ENCODE peak calls at places on chromosomes 5 and 9, in four cellular contexts. G, W, S and Y are unnamed samples.

GRCh38 chr9:69600314-69601047 is 71.7 kb downstream of the APBA1 start:
- DNase-seq in G (no peak), W (no peak), S (no peak), Y (no peak)

GRCh38 chr5:117165068-117165467 is 590.4 kb upstream of the SEMA6A start:
- DNase-seq in G (no peak), W (no peak), S (no peak), Y (no peak)

GRCh38 chr5:124507688-124508087 is 238.8 kb downstream of the ZNF608 start:
- DNase-seq in G (no peak), W (no peak), S (no peak), Y (no peak)

GRCh38 chr5:149423287-149424268 is 44.5 kb upstream of the IL17B start:
- DNase-seq in G (no peak), W (no peak), S (peak), Y (no peak)

GRCh38 chr9:135000647-135001245 is 83.0 kb upstream of the FCN1 start:
- DNase-seq in G (no peak), W (no peak), S (no peak), Y (no peak)

GRCh38 chr9:108056805-108057386 is 567.3 kb upstream of the KLF4 start:
- DNase-seq in G (no peak), W (no peak), S (no peak), Y (no peak)

GRCh38 chr9:133956520-133957076 is 35.5 kb downstream of the VAV2 start:
- DNase-seq in G (peak), W (no peak), S (no peak), Y (no peak)

GRCh38 chr5:66713998-66714397 is 117.8 kb downstream of the MAST4 start:
- DNase-seq in G (no peak), W (no peak), S (no peak), Y (no peak)

GRCh38 chr5:98069876-98070512 is 703.5 kb upstream of the RGMB start:
- DNase-seq in G (no peak), W (no peak), S (no peak), Y (no peak)

GRCh38 chr9:133258061-133259015 is 16.7 kb downstream of the ABO start:
- DNase-seq in G (no peak), W (peak), S (peak), Y (no peak)

GRCh38 chr9:125746017-125746773 is 978 bp upstream of the PBX3 start:
- DNase-seq in G (peak), W (peak), S (peak), Y (peak)

GRCh38 chr9:123081824-123082223 is 48.4 kb downstream of the GPR21 start:
- DNase-seq in G (no peak), W (peak), S (peak), Y (peak)

GRCh38 chr5:69270827-69271226 is 36.1 kb downstream of the CDK7 start:
- DNase-seq in G (no peak), W (no peak), S (no peak), Y (no peak)

GRCh38 chr9:74458832-74459231 is 38.3 kb upstream of the RORB start:
- DNase-seq in G (no peak), W (no peak), S (no peak), Y (no peak)

GRCh38 chr5:124474821-124475220 is 271.6 kb downstream of the ZNF608 start:
- DNase-seq in G (no peak), W (no peak), S (no peak), Y (no peak)

GRCh38 chr5:17964067-17964466 is 329.8 kb downstream of the TAF11L14 start:
- DNase-seq in G (no peak), W (no peak), S (no peak), Y (no peak)

GRCh38 chr9:23683476-23684095 is 142.5 kb downstream of the ELAVL2 start:
- DNase-seq in G (no peak), W (no peak), S (no peak), Y (no peak)

GRCh38 chr5:124289641-124290201 is 456.7 kb downstream of the ZNF608 start:
- DNase-seq in G (peak), W (no peak), S (peak), Y (no peak)

GRCh38 chr9:68678430-68678829 is 26.6 kb upstream of the PIP5K1B start:
- DNase-seq in G (peak), W (peak), S (peak), Y (no peak)

GRCh38 chr5:135038829-135039525 is 4.9 kb upstream of the PITX1 start:
- DNase-seq in G (no peak), W (no peak), S (no peak), Y (no peak)

GRCh38 chr5:74865293-74865798 is 841 bp downstream of the FAM169A start:
- DNase-seq in G (no peak), W (no peak), S (no peak), Y (no peak)

GRCh38 chr5:139655727-139656271 is 7.7 kb downstream of the CXXC5 start:
- DNase-seq in G (no peak), W (no peak), S (peak), Y (no peak)

GRCh38 chr5:160118349-160119141 is 705 bp downstream of the PWWP2A start:
- DNase-seq in G (peak), W (peak), S (no peak), Y (no peak)

GRCh38 chr9:2570615-2571479 is 50.7 kb upstream of the VLDLR start:
- DNase-seq in G (no peak), W (peak), S (peak), Y (peak)

GRCh38 chr5:179438041-179438441 is 92.8 kb upstream of the ADAMTS2 start:
- DNase-seq in G (no peak), W (no peak), S (no peak), Y (no peak)

GRCh38 chr9:136566899-136567298 is 21.1 kb upstream of the NOTCH1 start:
- DNase-seq in G (no peak), W (no peak), S (no peak), Y (no peak)

GRCh38 chr5:17151686-17152085 is 65.7 kb upstream of the BASP1 start:
- DNase-seq in G (peak), W (no peak), S (no peak), Y (no peak)

GRCh38 chr5:10485142-10485795 is 43.6 kb downstream of the ROPN1L start:
- DNase-seq in G (no peak), W (peak), S (no peak), Y (no peak)

GRCh38 chr5:80569961-80570786 is at the start of gene ANKRD34B:
- DNase-seq in G (peak), W (peak), S (no peak), Y (no peak)

GRCh38 chr9:28396058-28396457 is 822.8 kb upstream of the C9orf72 start:
- DNase-seq in G (no peak), W (no peak), S (no peak), Y (no peak)

GRCh38 chr5:179475211-179475840 is 75.0 kb upstream of the RUFY1 start:
- DNase-seq in G (no peak), W (no peak), S (no peak), Y (no peak)

GRCh38 chr5:68548959-68549676 is 333.6 kb downstream of the PIK3R1 start:
- DNase-seq in G (no peak), W (no peak), S (peak), Y (no peak)

GRCh38 chr9:125654121-125654520 is 52.9 kb downstream of the MAPKAP1 start:
- DNase-seq in G (no peak), W (no peak), S (no peak), Y (no peak)

GRCh38 chr5:127363403-127363802 is 72.8 kb downstream of the MEGF10 start:
- DNase-seq in G (no peak), W (no peak), S (no peak), Y (no peak)

GRCh38 chr5:1357946-1358725 is 13.2 kb upstream of the CLPTM1L start:
- DNase-seq in G (no peak), W (no peak), S (no peak), Y (no peak)

GRCh38 chr5:10880934-10881333 is 119.9 kb upstream of the DAP start:
- DNase-seq in G (no peak), W (no peak), S (no peak), Y (no peak)

DNA sequence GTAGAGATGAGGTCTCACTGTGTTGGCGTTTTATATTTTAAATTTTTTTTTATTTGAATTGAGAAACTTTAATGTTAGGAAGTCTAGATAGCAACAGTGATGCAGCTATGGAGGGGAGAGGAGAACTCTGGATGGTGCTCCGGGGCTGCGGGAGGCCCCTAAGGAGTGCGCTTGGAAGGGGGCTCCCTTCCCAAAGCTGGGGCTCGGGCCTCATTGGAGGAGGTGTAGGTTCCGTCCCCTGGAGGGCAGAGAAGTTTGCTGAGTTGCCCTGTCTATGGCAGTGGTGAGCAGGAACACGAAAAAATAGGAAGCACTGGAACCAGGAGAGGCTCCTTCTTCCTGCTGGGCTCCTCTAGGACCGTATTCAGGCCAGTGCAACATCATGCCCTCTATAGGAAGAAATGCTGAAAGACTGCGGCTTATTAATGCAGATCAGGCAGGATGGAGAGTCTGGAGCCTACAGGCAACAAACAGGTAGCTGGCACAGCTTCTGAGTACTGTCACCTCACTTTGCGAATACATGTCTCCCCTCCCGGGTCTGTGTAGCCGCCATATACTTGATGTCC is 16.1 kb downstream of the AHRR start:
- DNase-seq in G (no peak), W (no peak), S (peak), Y (no peak)
- TF ChIP-seq NR2C2 in G (no peak), W (no peak), S (no peak), Y (no peak)

DNA sequence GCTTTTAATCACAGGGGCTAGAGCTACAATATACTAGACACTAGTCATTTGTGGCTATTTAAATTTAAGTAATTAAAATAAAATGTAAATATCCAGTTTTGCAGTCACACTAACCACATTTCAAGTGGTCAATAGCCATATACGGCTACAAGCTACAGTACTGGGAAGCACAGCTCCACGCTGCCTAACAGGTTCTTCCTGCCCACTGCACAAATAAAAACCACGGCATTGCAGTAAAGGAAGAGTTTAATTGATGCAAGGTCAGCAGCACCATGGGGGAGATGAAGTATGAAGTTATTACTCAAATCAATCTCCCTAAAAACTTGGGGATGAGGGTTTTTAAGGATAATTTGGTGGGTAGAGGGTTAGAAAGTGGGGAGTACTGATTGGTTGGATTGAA is 134.1 kb downstream of the LURAP1L start:
- DNase-seq in G (no peak), W (no peak), S (no peak), Y (no peak)
- TF ChIP-seq NR2C2 in G (no peak), W (no peak), S (no peak), Y (no peak)

GRCh38 chr5:170071748-170072147 is 33.9 kb upstream of the FOXI1 start:
- DNase-seq in G (no peak), W (no peak), S (no peak), Y (no peak)

GRCh38 chr5:170067152-170067551 is 38.5 kb upstream of the FOXI1 start:
- DNase-seq in G (no peak), W (no peak), S (no peak), Y (peak)

GRCh38 chr5:170067574-170068170 is 38.0 kb upstream of the FOXI1 start:
- DNase-seq in G (no peak), W (no peak), S (no peak), Y (no peak)

GRCh38 chr5:170069512-170069911 is 36.2 kb upstream of the FOXI1 start:
- DNase-seq in G (no peak), W (no peak), S (no peak), Y (no peak)

DNA sequence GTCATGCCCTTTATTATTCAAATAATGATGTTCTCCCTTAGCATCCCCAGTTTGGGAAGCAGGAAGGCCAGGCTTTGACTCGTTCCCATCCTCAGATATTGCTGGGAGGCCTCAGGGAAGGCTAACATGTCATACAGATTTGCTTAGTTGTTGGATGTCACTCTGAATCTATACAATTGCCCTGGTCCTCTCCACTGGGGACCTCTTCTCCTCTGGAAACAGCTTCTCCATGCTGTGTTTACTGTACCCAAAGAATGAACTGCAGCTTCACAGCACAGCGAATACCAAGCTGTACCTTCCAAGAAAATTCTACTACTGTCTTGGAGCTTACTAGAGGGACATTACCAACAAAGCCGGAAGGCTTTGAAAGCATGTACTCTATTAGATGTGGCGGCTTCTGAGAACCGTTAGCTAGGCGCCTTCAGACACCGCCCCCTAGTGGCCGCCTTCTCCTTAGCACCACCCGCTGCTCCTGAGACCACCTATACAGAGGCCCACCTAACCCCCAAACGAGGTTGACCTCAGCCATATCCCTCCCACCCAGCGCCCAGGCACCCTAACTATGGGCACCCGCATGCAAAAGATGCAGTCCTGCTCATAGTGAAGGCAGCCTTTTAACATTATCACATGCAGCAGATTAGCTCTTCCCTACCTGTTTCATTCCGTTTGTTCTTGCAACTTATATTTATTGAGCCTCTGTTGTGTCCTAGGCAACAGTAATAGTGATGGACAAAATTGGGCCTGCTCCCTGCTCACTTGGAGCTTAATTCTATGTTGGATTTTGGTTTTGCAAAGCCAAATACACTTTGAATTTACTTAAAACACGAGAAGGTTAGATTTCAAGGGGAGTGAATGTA is 34.9 kb upstream of the FOXI1 start:
- DNase-seq in G (peak), W (peak), S (no peak), Y (no peak)
- TF ChIP-seq NR2C2 in G (no peak), W (no peak), S (no peak), Y (no peak)

GRCh38 chr9:77016526-77017504 is 2.6 kb upstream of the FOXB2 start:
- DNase-seq in G (peak), W (no peak), S (no peak), Y (no peak)

GRCh38 chr9:77019810-77020437 is 469 bp downstream of the FOXB2 start:
- DNase-seq in G (no peak), W (no peak), S (no peak), Y (no peak)

GRCh38 chr9:77019010-77019809 is at the start of gene FOXB2:
- DNase-seq in G (peak), W (no peak), S (no peak), Y (no peak)

GRCh38 chr9:77017505-77017894 is 2.0 kb upstream of the FOXB2 start:
- DNase-seq in G (no peak), W (no peak), S (no peak), Y (no peak)

DNA sequence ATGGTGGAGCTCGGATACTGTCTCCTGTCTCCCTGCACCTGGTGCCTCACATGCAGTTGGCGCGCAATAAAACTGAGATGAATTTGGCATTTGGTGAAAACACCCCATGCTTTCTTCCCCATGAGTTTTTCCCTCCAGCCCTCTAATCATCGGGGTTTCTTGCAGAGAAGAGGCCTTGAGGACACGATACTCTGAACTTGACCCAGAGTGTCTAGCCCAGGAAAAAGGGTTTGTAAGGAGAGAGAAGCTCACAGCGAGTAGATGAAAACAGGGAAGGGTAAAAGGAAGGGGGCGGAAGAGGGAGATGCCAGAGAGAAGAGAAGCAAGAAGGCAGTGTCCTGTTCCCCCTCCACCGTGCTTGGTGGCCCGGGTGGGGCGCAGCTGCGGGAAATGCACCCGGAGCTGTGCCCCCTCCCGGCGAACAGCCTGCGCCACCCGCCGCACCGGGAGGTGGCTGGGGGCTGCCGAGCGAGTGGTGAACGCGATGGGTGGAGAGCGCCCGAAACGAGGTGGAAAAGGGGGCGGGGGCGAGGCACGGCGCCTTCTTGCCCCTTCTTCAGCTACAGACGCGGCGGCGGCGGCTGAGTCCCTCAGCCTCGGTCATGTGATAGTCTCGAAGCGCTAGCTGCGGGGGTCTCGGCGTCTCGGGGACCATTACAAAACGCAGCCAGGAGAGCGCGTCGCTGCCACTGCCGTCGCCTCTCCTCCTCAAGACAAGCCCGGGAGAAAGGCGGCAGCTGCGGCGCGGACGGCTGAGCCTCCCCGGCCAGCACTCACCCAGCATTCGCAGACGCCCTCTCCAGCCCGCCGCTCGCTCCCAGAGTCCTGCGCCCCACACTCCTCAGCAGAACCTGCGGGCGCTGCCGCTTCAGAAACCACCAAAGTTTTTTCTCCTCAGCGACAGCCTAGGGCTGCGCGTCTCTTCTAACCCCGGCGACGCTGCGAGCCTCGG is 1.1 kb upstream of the FOXB2 start:
- DNase-seq in G (peak), W (no peak), S (no peak), Y (no peak)
- TF ChIP-seq NR2C2 in G (no peak), W (no peak), S (no peak), Y (no peak)